ENCODE peak calls at places on chromosomes 16 and 17, in eight cellular contexts. R is effector CD4-positive, alpha-beta T cell; M is stimulated activated CD4-positive, alpha-beta T cell treated with anti-CD3 and anti-CD28 coated beads, Interleukin-4, amount 100 ng/mL, for 24 hours; W is neural crest cell; J is AG20443; H is Kasumi-1; P is stimulated activated CD8-positive, alpha-beta memory T cell treated with anti-CD3 and anti-CD28 coated beads, Interleukin-7, amount 100 ng/mL, for 1 hour; Q is left ventricle myocardium superior. V is an unnamed sample.

GRCh38 chr17:74177018-74177450 is 26.4 kb upstream of the RPL38 start:
- DNase-seq in Q (no peak), H (no peak), J (no peak), P (no peak), M (no peak), W (no peak), R (no peak), V (no peak)

GRCh38 chr17:21090889-21091618 is 35.7 kb upstream of the DHRS7B start:
- DNase-seq in J (no peak), Q (no peak), W (no peak), R (no peak), P (no peak), M (no peak), H (no peak), V (no peak)

GRCh38 chr16:28010671-28011070 is 52.8 kb downstream of the GSG1L start:
- DNase-seq in H (no peak), P (no peak), Q (no peak), M (no peak), R (no peak), W (no peak), J (peak; percentile 37), V (no peak)

GRCh38 chr17:2819921-2820501 is 23.8 kb downstream of the RAP1GAP2 start:
- DNase-seq in W (no peak), R (no peak), Q (no peak), H (no peak), M (no peak), J (no peak), P (no peak), V (no peak)

GRCh38 chr17:35715416-35715815 is 16.0 kb upstream of the RASL10B start:
- DNase-seq in H (no peak), R (no peak), P (no peak), J (no peak), M (no peak), W (no peak), Q (no peak), V (no peak)

GRCh38 chr17:77618173-77618572 is 340.3 kb upstream of the TNRC6C start:
- DNase-seq in R (no peak), W (no peak), H (no peak), P (no peak), J (no peak), Q (no peak), M (no peak), V (no peak)

GRCh38 chr17:28317965-28318758 is 838 bp upstream of the TMEM97 start:
- DNase-seq in H (no peak), J (no peak), R (no peak), Q (no peak), M (no peak), W (peak; percentile 36), P (no peak), V (peak; percentile 32)

GRCh38 chr16:2194852-2195315 is 1.5 kb downstream of the CASKIN1 start:
- DNase-seq in W (no peak), H (no peak), R (peak; percentile 44), Q (no peak), P (peak; percentile 19), M (peak; percentile 46), J (peak; percentile 39), V (peak; percentile 61)

GRCh38 chr16:24980077-24980793 is 34.9 kb downstream of the ARHGAP17 start:
- DNase-seq in H (no peak), M (peak; percentile 7), W (no peak), J (no peak), P (no peak), Q (no peak), R (no peak), V (no peak)

GRCh38 chr16:66740010-66740409 is 11.4 kb downstream of the DYNC1LI2 start:
- DNase-seq in M (peak; percentile 31), P (no peak), R (peak; percentile 20), Q (no peak), J (peak; percentile 58), W (peak; percentile 33), H (peak; percentile 60), V (peak; percentile 27)

GRCh38 chr16:27109666-27110523 is 43.2 kb downstream of the C16orf82 start:
- DNase-seq in Q (peak; percentile 89), M (peak; percentile 80), H (peak; percentile 6), J (peak; percentile 96), R (peak; percentile 66), W (peak; percentile 97), P (peak; percentile 64), V (peak; percentile 82)

GRCh38 chr16:2156025-2156848 is 655 bp downstream of the TRAF7 start:
- DNase-seq in P (no peak), Q (no peak), J (peak; percentile 40), M (no peak), W (no peak), H (peak; percentile 33), R (no peak), V (no peak)

GRCh38 chr16:12681653-12682052 is 122.0 kb downstream of the CPPED1 start:
- DNase-seq in P (no peak), Q (peak; percentile 39), J (no peak), W (no peak), R (no peak), M (no peak), H (no peak), V (no peak)

GRCh38 chr16:30774367-30775130 is 12.4 kb downstream of the RNF40 start:
- DNase-seq in R (no peak), M (no peak), J (peak; percentile 35), P (no peak), Q (peak; percentile 62), H (no peak), W (no peak), V (no peak)

GRCh38 chr17:60091109-60091508 is 12.4 kb upstream of the HEATR6 start:
- DNase-seq in H (no peak), Q (no peak), R (no peak), W (no peak), J (no peak), M (no peak), P (no peak), V (no peak)

GRCh38 chr16:78684040-78684611 is 584.7 kb downstream of the WWOX start:
- DNase-seq in P (no peak), H (no peak), J (peak; percentile 91), R (no peak), W (no peak), M (no peak), Q (peak; percentile 75), V (no peak)

GRCh38 chr17:74746922-74747321 is 1.5 kb upstream of the NHERF1 start:
- DNase-seq in J (no peak), R (no peak), Q (peak; percentile 34), P (no peak), M (no peak), H (peak; percentile 78), W (no peak), V (no peak)

GRCh38 chr16:11949527-11949926 is 7.7 kb upstream of the NPIPB2 start:
- DNase-seq in Q (no peak), P (no peak), H (peak; percentile 3), R (no peak), M (no peak), J (peak; percentile 74), W (peak; percentile 8), V (peak; percentile 51)

GRCh38 chr17:8122391-8122922 is 1.4 kb downstream of the HES7 start:
- DNase-seq in M (no peak), R (no peak), Q (no peak), W (peak; percentile 11), J (no peak), H (no peak), P (no peak), V (no peak)

GRCh38 chr17:65674246-65675045 is 113.0 kb upstream of the AXIN2 start:
- DNase-seq in J (peak; percentile 22), R (no peak), P (no peak), Q (no peak), M (no peak), H (no peak), W (no peak), V (no peak)

GRCh38 chr17:48510761-48511604 is 19.8 kb downstream of the HOXB1 start:
- DNase-seq in R (peak; percentile 24), Q (no peak), J (peak; percentile 45), W (no peak), P (no peak), M (peak; percentile 39), H (no peak), V (no peak)

GRCh38 chr16:47970291-47970931 is 185.4 kb downstream of the ABCC12 start:
- DNase-seq in R (no peak), W (peak; percentile 24), J (peak; percentile 21), M (no peak), H (peak; percentile 40), Q (no peak), P (no peak), V (no peak)

GRCh38 chr16:27321013-27321960 is 7.5 kb downstream of the IL4R start:
- DNase-seq in M (no peak), Q (no peak), R (no peak), H (no peak), J (no peak), W (no peak), P (no peak), V (no peak)

GRCh38 chr17:28634211-28634865 is 10.6 kb downstream of the BLTP2 start:
- DNase-seq in P (no peak), M (no peak), W (no peak), R (no peak), J (no peak), H (no peak), Q (no peak), V (no peak)

GRCh38 chr16:67516296-67517177 is 12.1 kb upstream of the RIPOR1 start:
- DNase-seq in R (no peak), M (no peak), W (no peak), H (no peak), J (peak; percentile 59), Q (peak; percentile 6), P (no peak), V (no peak)

GRCh38 chr16:13414154-13414553 is 505.8 kb upstream of the ERCC4 start:
- DNase-seq in R (no peak), H (no peak), P (no peak), Q (no peak), M (no peak), J (no peak), W (no peak), V (no peak)

GRCh38 chr16:23552171-23552570 is 5.0 kb downstream of the EARS2 start:
- DNase-seq in P (no peak), R (no peak), J (no peak), M (no peak), H (no peak), Q (no peak), W (no peak), V (no peak)

GRCh38 chr17:2043785-2044184 is 2.0 kb downstream of the OVCA2 start:
- DNase-seq in J (peak; percentile 70), H (no peak), R (no peak), M (no peak), P (no peak), W (no peak), Q (no peak), V (no peak)

GRCh38 chr16:17289050-17289449 is 181.7 kb downstream of the XYLT1 start:
- DNase-seq in H (no peak), W (no peak), R (no peak), Q (no peak), P (no peak), M (no peak), J (no peak), V (no peak)

GRCh38 chr16:83095926-83096692 is 469.3 kb downstream of the CDH13 start:
- DNase-seq in J (peak; percentile 39), H (no peak), Q (no peak), W (no peak), P (no peak), M (no peak), R (no peak), V (no peak)

GRCh38 chr17:76556759-76557367 is 17.0 kb downstream of the PRCD start:
- DNase-seq in P (no peak), Q (no peak), J (no peak), H (peak; percentile 54), W (no peak), M (peak; percentile 44), R (peak; percentile 28), V (no peak)

GRCh38 chr17:50923611-50924010 is 57.5 kb upstream of the TOB1 start:
- DNase-seq in Q (no peak), J (no peak), M (no peak), P (no peak), R (no peak), W (no peak), H (no peak), V (no peak)

V was measured in GM12892.